ENCODE peak calls at places on chromosomes 6 and 20, in four cellular contexts. One of them, this sample, is unnamed.

GRCh38 chr6:129419324-129419723 is 290.7 kb downstream of the ARHGAP18 start:
- DNase-seq in uterus: no peak
- DNase-seq in stomach: no peak
- DNase-seq in Caco-2: no peak
- DNase-seq in this sample: no peak

GRCh38 chr20:57564180-57564802 is 3.4 kb downstream of the PCK1 start:
- DNase-seq in uterus: no peak
- DNase-seq in stomach: no peak
- DNase-seq in Caco-2: no peak
- DNase-seq in this sample: peak; percentile 72

GRCh38 chr6:108564178-108564577 is 3.5 kb downstream of the FOXO3 start:
- DNase-seq in uterus: no peak
- DNase-seq in stomach: no peak
- DNase-seq in Caco-2: no peak
- DNase-seq in this sample: no peak

GRCh38 chr6:68279793-68280557 is 355.1 kb upstream of the ADGRB3 start:
- DNase-seq in uterus: no peak
- DNase-seq in stomach: no peak
- DNase-seq in Caco-2: no peak
- DNase-seq in this sample: no peak

GRCh38 chr20:37337208-37337955 is 8.6 kb upstream of the SRC start:
- DNase-seq in uterus: no peak
- DNase-seq in stomach: no peak
- DNase-seq in Caco-2: no peak
- DNase-seq in this sample: no peak

GRCh38 chr6:147287869-147288271 is 83.7 kb downstream of the STXBP5 start:
- DNase-seq in uterus: no peak
- DNase-seq in stomach: no peak
- DNase-seq in Caco-2: no peak
- DNase-seq in this sample: no peak

GRCh38 chr6:154302111-154302752 is 54.4 kb downstream of the IPCEF1 start:
- DNase-seq in uterus: no peak
- DNase-seq in stomach: no peak
- DNase-seq in Caco-2: no peak
- DNase-seq in this sample: no peak

GRCh38 chr6:4169028-4169789 is 33.8 kb upstream of the ECI2 start:
- DNase-seq in uterus: no peak
- DNase-seq in stomach: no peak
- DNase-seq in Caco-2: no peak
- DNase-seq in this sample: no peak

GRCh38 chr6:1667012-1667804 is 57.5 kb downstream of the FOXC1 start:
- DNase-seq in uterus: no peak
- DNase-seq in stomach: no peak
- DNase-seq in Caco-2: no peak
- DNase-seq in this sample: no peak

GRCh38 chr6:15366003-15366535 is 120.2 kb downstream of the JARID2 start:
- DNase-seq in uterus: no peak
- DNase-seq in stomach: no peak
- DNase-seq in Caco-2: no peak
- DNase-seq in this sample: no peak

GRCh38 chr20:19786311-19786710 is 28.3 kb downstream of the RIN2 start:
- DNase-seq in uterus: no peak
- DNase-seq in stomach: no peak
- DNase-seq in Caco-2: peak; percentile 70
- DNase-seq in this sample: no peak

GRCh38 chr6:148771212-148771601 is 24.4 kb downstream of the UST start:
- DNase-seq in uterus: no peak
- DNase-seq in stomach: peak; percentile 72
- DNase-seq in Caco-2: no peak
- DNase-seq in this sample: no peak

GRCh38 chr6:2155206-2155605 is 90.2 kb downstream of the GMDS start:
- DNase-seq in uterus: no peak
- DNase-seq in stomach: no peak
- DNase-seq in Caco-2: no peak
- DNase-seq in this sample: no peak

GRCh38 chr6:11875325-11876109 is 96.9 kb upstream of the ADTRP start:
- DNase-seq in uterus: no peak
- DNase-seq in stomach: no peak
- DNase-seq in Caco-2: no peak
- DNase-seq in this sample: no peak

GRCh38 chr6:47342824-47343223 is 33.1 kb upstream of the TNFRSF21 start:
- DNase-seq in uterus: no peak
- DNase-seq in stomach: no peak
- DNase-seq in Caco-2: no peak
- DNase-seq in this sample: no peak

GRCh38 chr20:4585104-4585753 is 136.5 kb upstream of the PRND start:
- DNase-seq in uterus: no peak
- DNase-seq in stomach: no peak
- DNase-seq in Caco-2: no peak
- DNase-seq in this sample: no peak

GRCh38 chr20:19968488-19969073 is 48.6 kb upstream of the NAA20 start:
- DNase-seq in uterus: no peak
- DNase-seq in stomach: no peak
- DNase-seq in Caco-2: no peak
- DNase-seq in this sample: no peak

GRCh38 chr6:35651244-35651643 is 37.5 kb downstream of the FKBP5 start:
- DNase-seq in uterus: no peak
- DNase-seq in stomach: no peak
- DNase-seq in Caco-2: no peak
- DNase-seq in this sample: no peak

GRCh38 chr6:26031595-26032386 is 55.4 kb upstream of the HFE start:
- DNase-seq in uterus: peak; percentile 78
- DNase-seq in stomach: peak; percentile 75
- DNase-seq in Caco-2: peak; percentile 96
- DNase-seq in this sample: peak; percentile 78

GRCh38 chr6:90068835-90069478 is 174.7 kb downstream of the GJA10 start:
- DNase-seq in uterus: no peak
- DNase-seq in stomach: no peak
- DNase-seq in Caco-2: no peak
- DNase-seq in this sample: no peak

GRCh38 chr20:38961530-38962043 is 557 bp upstream of the DHX35 start:
- DNase-seq in uterus: peak; percentile 18
- DNase-seq in stomach: no peak
- DNase-seq in Caco-2: no peak
- DNase-seq in this sample: no peak

GRCh38 chr6:506508-506907 is 115.0 kb downstream of the IRF4 start:
- DNase-seq in uterus: no peak
- DNase-seq in stomach: no peak
- DNase-seq in Caco-2: no peak
- DNase-seq in this sample: no peak

GRCh38 chr20:47521059-47521808 is 19.5 kb downstream of the NCOA3 start:
- DNase-seq in uterus: no peak
- DNase-seq in stomach: no peak
- DNase-seq in Caco-2: no peak
- DNase-seq in this sample: no peak

GRCh38 chr20:7792131-7792869 is 148.0 kb downstream of the HAO1 start:
- DNase-seq in uterus: no peak
- DNase-seq in stomach: no peak
- DNase-seq in Caco-2: no peak
- DNase-seq in this sample: no peak

GRCh38 chr6:73579851-73580246 is 59.0 kb upstream of the EEF1A1 start:
- DNase-seq in uterus: peak; percentile 30
- DNase-seq in stomach: peak; percentile 32
- DNase-seq in Caco-2: peak; percentile 77
- DNase-seq in this sample: no peak

GRCh38 chr20:44990425-44990824 is 24.1 kb downstream of the STK4 start:
- DNase-seq in uterus: no peak
- DNase-seq in stomach: no peak
- DNase-seq in Caco-2: no peak
- DNase-seq in this sample: no peak

GRCh38 chr6:14640631-14641030 is 523.1 kb downstream of the CD83 start:
- DNase-seq in uterus: no peak
- DNase-seq in stomach: no peak
- DNase-seq in Caco-2: no peak
- DNase-seq in this sample: no peak

GRCh38 chr6:33212857-33213165 is 4.5 kb downstream of the RING1 start:
- DNase-seq in uterus: no peak
- DNase-seq in stomach: no peak
- DNase-seq in Caco-2: no peak
- DNase-seq in this sample: no peak

GRCh38 chr6:33211666-33212422 is 3.5 kb downstream of the RING1 start:
- DNase-seq in uterus: no peak
- DNase-seq in stomach: no peak
- DNase-seq in Caco-2: no peak
- DNase-seq in this sample: no peak

GRCh38 chr6:33213989-33214335 is 5.7 kb downstream of the RING1 start:
- DNase-seq in uterus: no peak
- DNase-seq in stomach: no peak
- DNase-seq in Caco-2: no peak
- DNase-seq in this sample: no peak

GRCh38 chr6:33215281-33215680 is 7.0 kb downstream of the RING1 start:
- DNase-seq in uterus: no peak
- DNase-seq in stomach: no peak
- DNase-seq in Caco-2: no peak
- DNase-seq in this sample: no peak

DNA sequence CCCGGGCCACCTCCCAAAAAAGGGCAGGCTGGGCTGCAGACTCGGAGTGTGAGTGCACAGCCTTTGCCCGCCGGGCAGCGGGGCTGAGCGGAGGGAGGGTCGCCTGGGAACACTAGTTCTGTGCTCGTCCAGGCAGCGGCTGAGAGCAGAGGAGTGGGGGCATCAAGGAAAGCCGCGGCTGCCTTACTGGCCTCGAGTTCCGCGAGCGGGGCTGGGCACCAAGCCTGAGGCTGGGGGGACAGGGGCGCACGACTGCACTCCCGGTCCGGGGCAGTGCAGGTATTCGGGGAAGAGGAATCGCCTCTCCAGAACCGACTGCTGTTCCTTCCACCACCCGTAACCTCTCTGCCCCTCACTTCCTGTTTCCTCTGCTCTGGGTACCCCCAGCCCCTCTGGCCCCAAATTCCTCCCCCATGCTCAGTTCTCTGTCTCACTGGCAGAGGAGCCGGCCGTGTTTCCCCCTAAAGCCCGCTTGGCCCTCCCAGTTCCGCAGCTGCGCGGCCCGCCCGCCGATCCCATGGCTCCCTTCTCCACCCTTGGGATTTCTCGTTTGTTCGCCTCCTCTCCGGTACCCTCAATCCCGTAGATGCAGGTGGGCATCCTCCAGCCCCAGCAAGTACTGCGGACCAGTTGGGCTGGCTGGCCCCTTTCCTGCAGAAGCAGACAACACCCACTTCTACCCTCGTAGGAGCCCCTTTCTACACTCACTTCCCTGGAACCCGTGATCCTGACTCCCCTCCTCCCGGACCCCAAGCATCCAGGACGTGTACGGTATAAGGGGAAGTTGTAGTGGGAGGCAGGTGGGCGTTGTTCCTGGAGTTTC is 5.1 kb downstream of the RING1 start:
- DNase-seq in uterus: no peak
- DNase-seq in stomach: no peak
- DNase-seq in Caco-2: no peak
- DNase-seq in this sample: peak; percentile 32
- H3K4me1 ChIP-seq in uterus: no peaks in the 10 kb centered on the region
- H3K4me1 ChIP-seq in stomach: peaks cover 26% of the 10 kb centered on the region
- H3K4me1 ChIP-seq in Caco-2: peaks cover 4% of the 10 kb centered on the region
- H3K4me1 ChIP-seq in this sample: no peaks in the 10 kb centered on the region

GRCh38 chr20:25257130-25257529 is 9.2 kb downstream of the PYGB start:
- DNase-seq in uterus: no peak
- DNase-seq in stomach: no peak
- DNase-seq in Caco-2: no peak
- DNase-seq in this sample: no peak

GRCh38 chr20:25257756-25258462 is 10.0 kb downstream of the PYGB start:
- DNase-seq in uterus: no peak
- DNase-seq in stomach: no peak
- DNase-seq in Caco-2: no peak
- DNase-seq in this sample: no peak

GRCh38 chr20:25259358-25259757 is 11.5 kb downstream of the PYGB start:
- DNase-seq in uterus: no peak
- DNase-seq in stomach: no peak
- DNase-seq in Caco-2: no peak
- DNase-seq in this sample: no peak

GRCh38 chr20:25258828-25259227 is 10.9 kb downstream of the PYGB start:
- DNase-seq in uterus: no peak
- DNase-seq in stomach: no peak
- DNase-seq in Caco-2: no peak
- DNase-seq in this sample: no peak

DNA sequence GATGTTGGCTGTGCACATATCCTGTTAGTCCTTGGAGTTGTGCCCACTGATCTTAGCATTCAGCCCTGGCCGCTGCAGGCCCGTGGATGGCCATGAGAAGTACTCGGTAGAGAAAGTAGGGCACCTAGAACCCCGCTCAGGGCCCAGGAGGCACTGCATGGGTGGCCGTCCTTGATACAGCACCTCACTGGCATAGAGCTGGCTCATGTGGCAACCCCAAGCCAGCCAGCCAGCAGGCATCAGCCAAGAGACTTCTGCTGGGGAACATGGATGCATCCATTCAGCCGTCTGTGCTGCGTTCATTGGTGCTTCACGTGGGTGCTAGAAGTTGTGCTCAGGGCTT is 10.5 kb downstream of the PYGB start:
- DNase-seq in uterus: no peak
- DNase-seq in stomach: no peak
- DNase-seq in Caco-2: no peak
- DNase-seq in this sample: no peak
- H3K4me1 ChIP-seq in uterus: no peaks in the 10 kb centered on the region
- H3K4me1 ChIP-seq in stomach: peaks cover 29% of the 10 kb centered on the region
- H3K4me1 ChIP-seq in Caco-2: peaks cover 4% of the 10 kb centered on the region
- H3K4me1 ChIP-seq in this sample: peaks cover 16% of the 10 kb centered on the region

GRCh38 chr6:135300576-135300975 is 119.5 kb downstream of the MYB start:
- DNase-seq in uterus: no peak
- DNase-seq in stomach: no peak
- DNase-seq in Caco-2: no peak
- DNase-seq in this sample: no peak

GRCh38 chr6:135299256-135299655 is 118.1 kb downstream of the MYB start:
- DNase-seq in uterus: no peak
- DNase-seq in stomach: no peak
- DNase-seq in Caco-2: no peak
- DNase-seq in this sample: no peak

GRCh38 chr6:135296715-135297114 is 115.6 kb downstream of the MYB start:
- DNase-seq in uterus: no peak
- DNase-seq in stomach: no peak
- DNase-seq in Caco-2: no peak
- DNase-seq in this sample: no peak

GRCh38 chr6:135301304-135301703 is 120.2 kb downstream of the MYB start:
- DNase-seq in uterus: no peak
- DNase-seq in stomach: no peak
- DNase-seq in Caco-2: no peak
- DNase-seq in this sample: no peak

GRCh38 chr6:135298455-135298854 is 117.3 kb downstream of the MYB start:
- DNase-seq in uterus: no peak
- DNase-seq in stomach: no peak
- DNase-seq in Caco-2: no peak
- DNase-seq in this sample: no peak
- H3K4me1 ChIP-seq in uterus: no peaks in the 10 kb centered on the region
- H3K4me1 ChIP-seq in stomach: no peaks in the 10 kb centered on the region
- H3K4me1 ChIP-seq in Caco-2: no peaks in the 10 kb centered on the region
- H3K4me1 ChIP-seq in this sample: no peaks in the 10 kb centered on the region

DNA sequence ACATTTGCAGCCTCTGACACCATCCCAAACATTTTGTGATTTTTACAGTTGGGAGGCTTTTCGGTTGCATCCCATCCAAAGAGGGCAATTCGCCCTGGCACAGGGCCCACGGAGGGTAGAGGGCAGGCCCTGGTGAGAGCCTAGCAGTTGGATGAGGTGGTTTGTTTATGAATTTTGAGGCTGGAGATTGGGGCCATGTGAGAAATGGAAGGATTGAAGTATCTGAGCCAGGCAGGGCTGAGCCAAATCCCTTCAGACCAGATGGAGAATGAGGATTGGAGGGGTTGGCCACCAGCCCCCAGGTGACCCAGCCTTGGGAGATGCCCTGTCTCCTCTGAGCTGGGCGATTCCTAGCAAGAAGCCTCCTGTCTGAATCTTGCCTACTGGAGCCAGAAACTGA is 52.6 kb upstream of the CCDC167 start:
- DNase-seq in uterus: no peak
- DNase-seq in stomach: no peak
- DNase-seq in Caco-2: no peak
- DNase-seq in this sample: no peak
- H3K4me1 ChIP-seq in uterus: no peaks in the 10 kb centered on the region
- H3K4me1 ChIP-seq in stomach: no peaks in the 10 kb centered on the region
- H3K4me1 ChIP-seq in Caco-2: peaks cover 27% of the 10 kb centered on the region
- H3K4me1 ChIP-seq in this sample: no peaks in the 10 kb centered on the region